ENCODE peak calls at places on chromosomes 12 and 14, in five cellular contexts. Q is adrenal gland, N is tibial artery, P is brain microvascular endothelial cell, R is left lung. J is an unnamed sample. For H3K27me3, the result is how much of the 10 kb centered on the place peaks cover.

GRCh38 chr12:4107436-4107878 is 166.1 kb upstream of the CCND2 start:
- DNase-seq in Q (peak), N (no peak), P (peak), R (no peak), J (peak)

GRCh38 chr12:46562625-46563228 is 190.2 kb upstream of the SLC38A2 start:
- DNase-seq in Q (peak), N (no peak), P (peak), R (no peak), J (no peak)

GRCh38 chr14:91755560-91755959 is 23.7 kb upstream of the CATSPERB start:
- DNase-seq in Q (no peak), N (no peak), P (no peak), R (no peak), J (peak)

GRCh38 chr14:105485720-105486332 is 860 bp upstream of the CRIP1 start:
- DNase-seq in Q (no peak), N (no peak), P (no peak), R (no peak), J (peak)

GRCh38 chr12:119592232-119592631 is 1.3 kb upstream of the TMEM233 start:
- DNase-seq in Q (no peak), N (no peak), P (peak), R (no peak), J (no peak)

GRCh38 chr12:132214906-132215643 is 70.8 kb downstream of the NOC4L start:
- DNase-seq in Q (no peak), N (peak), P (no peak), R (no peak), J (no peak)

GRCh38 chr12:84561362-84561761 is 351.2 kb downstream of the SLC6A15 start:
- DNase-seq in Q (no peak), N (no peak), P (no peak), R (no peak), J (no peak)

GRCh38 chr14:102666635-102667034 is 74.2 kb downstream of the RCOR1 start:
- DNase-seq in Q (no peak), N (no peak), P (peak), R (no peak), J (no peak)

GRCh38 chr14:65019944-65020566 is 33.4 kb downstream of the FNTB start:
- DNase-seq in Q (peak), N (no peak), P (peak), R (no peak), J (peak)

GRCh38 chr12:129009833-129010232 is 156.6 kb downstream of the GLT1D1 start:
- DNase-seq in Q (no peak), N (no peak), P (no peak), R (no peak), J (no peak)

GRCh38 chr12:12899530-12900380 is 8.4 kb downstream of the GPRC5A start:
- DNase-seq in Q (peak), N (peak), P (peak), R (no peak), J (peak)

GRCh38 chr14:97788846-97789528 is 991.8 kb downstream of the VRK1 start:
- DNase-seq in Q (no peak), N (no peak), P (no peak), R (no peak), J (no peak)

GRCh38 chr12:59678759-59679411 is 83.1 kb downstream of the SLC16A7 start:
- DNase-seq in Q (no peak), N (no peak), P (no peak), R (no peak), J (no peak)

GRCh38 chr12:464484-465267 is 4.9 kb downstream of the B4GALNT3 start:
- DNase-seq in Q (peak), N (no peak), P (no peak), R (no peak), J (peak)

GRCh38 chr12:57128519-57129247 is 400 bp downstream of the LRP1 start:
- DNase-seq in Q (no peak), N (no peak), P (no peak), R (no peak), J (no peak)

GRCh38 chr12:105882404-105882803 is 256.4 kb downstream of the NUAK1 start:
- DNase-seq in Q (no peak), N (no peak), P (no peak), R (no peak), J (peak)

GRCh38 chr12:118371354-118372282 is 1.1 kb downstream of the TAOK3 start:
- DNase-seq in Q (no peak), N (no peak), P (no peak), R (peak), J (peak)

GRCh38 chr14:59318908-59319307 is 130.4 kb downstream of the DAAM1 start:
- DNase-seq in Q (no peak), N (no peak), P (no peak), R (no peak), J (no peak)

GRCh38 chr14:100104523-100105300 is 39.5 kb downstream of the EVL start:
- DNase-seq in Q (no peak), N (peak), P (peak), R (peak), J (no peak)

GRCh38 chr12:19198272-19198671 is 68.7 kb downstream of the PLEKHA5 start:
- DNase-seq in Q (peak), N (no peak), P (peak), R (no peak), J (peak)

GRCh38 chr12:6753772-6754356 is 923 bp upstream of the MLF2 start:
- DNase-seq in Q (no peak), N (no peak), P (no peak), R (no peak), J (no peak)

GRCh38 chr14:101473045-101473729 is 88.1 kb upstream of the DIO3 start:
- DNase-seq in Q (no peak), N (peak), P (no peak), R (peak), J (no peak)

GRCh38 chr14:85528080-85528881 is 1.7 kb upstream of the FLRT2 start:
- DNase-seq in Q (peak), N (no peak), P (peak), R (no peak), J (peak)

GRCh38 chr14:63670692-63671091 is 29.0 kb upstream of the WDR89 start:
- DNase-seq in Q (no peak), N (no peak), P (no peak), R (no peak), J (no peak)

GRCh38 chr14:58191763-58192596 is 8.0 kb upstream of the ACTR10 start:
- DNase-seq in Q (no peak), N (no peak), P (no peak), R (no peak), J (no peak)

GRCh38 chr12:112005419-112006395 is 7.3 kb downstream of the TMEM116 start:
- DNase-seq in Q (peak), N (no peak), P (no peak), R (peak), J (peak)

GRCh38 chr14:32167907-32168306 is 33.9 kb upstream of the RNU6-7 start:
- DNase-seq in Q (no peak), N (no peak), P (no peak), R (no peak), J (no peak)

GRCh38 chr12:93186131-93186530 is 191.6 kb upstream of the NUDT4 start:
- DNase-seq in Q (no peak), N (no peak), P (no peak), R (no peak), J (no peak)

GRCh38 chr14:90567991-90568390 is 171.2 kb downstream of the CALM1 start:
- DNase-seq in Q (no peak), N (no peak), P (no peak), R (no peak), J (no peak)

GRCh38 chr12:114412307-114412706 is 6.4 kb upstream of the TBX5 start:
- DNase-seq in Q (no peak), N (no peak), P (no peak), R (no peak), J (no peak)

GRCh38 chr12:108094250-108094649 is 34.8 kb upstream of the WSCD2 start:
- DNase-seq in Q (no peak), N (no peak), P (no peak), R (no peak), J (no peak)

GRCh38 chr12:64525461-64526160 is 73.7 kb downstream of the TBK1 start:
- DNase-seq in Q (no peak), N (no peak), P (no peak), R (no peak), J (no peak)

GRCh38 chr14:49203676-49204075 is 382.5 kb downstream of the RPS29 start:
- DNase-seq in Q (no peak), N (no peak), P (no peak), R (no peak), J (no peak)

GRCh38 chr12:30440826-30441602 is 254.7 kb downstream of the IPO8 start:
- DNase-seq in Q (no peak), N (no peak), P (peak), R (no peak), J (peak)
- TF ChIP-seq CTCF in Q (no peak), N (no peak), P (peak), R (no peak), J (peak)

GRCh38 chr12:27964123-27964522 is 8.4 kb downstream of the PTHLH start:
- DNase-seq in Q (no peak), N (no peak), P (no peak), R (no peak), J (no peak)
- H3K27me3 ChIP-seq in Q (under half), N (under half), P (under half), R (half or more), J (half or more)

GRCh38 chr14:70057519-70058136 is 131.1 kb downstream of the SLC8A3 start:
- DNase-seq in Q (no peak), N (no peak), P (no peak), R (no peak), J (no peak)
- H3K4me3 ChIP-seq in Q (no peak), N (no peak), P (no peak), R (no peak), J (no peak)

GRCh38 chr14:35826952-35827416 is 846 bp downstream of the BRMS1L start:
- DNase-seq in Q (no peak), N (no peak), P (no peak), R (no peak), J (no peak)

GRCh38 chr14:35827678-35828472 is 1.7 kb downstream of the BRMS1L start:
- DNase-seq in Q (no peak), N (no peak), P (no peak), R (no peak), J (no peak)

GRCh38 chr14:35829449-35829848 is 3.3 kb downstream of the BRMS1L start:
- DNase-seq in Q (no peak), N (no peak), P (no peak), R (no peak), J (peak)

GRCh38 chr14:35825968-35826217 is 245 bp upstream of the BRMS1L start:
- DNase-seq in Q (no peak), N (no peak), P (no peak), R (no peak), J (no peak)

DNA sequence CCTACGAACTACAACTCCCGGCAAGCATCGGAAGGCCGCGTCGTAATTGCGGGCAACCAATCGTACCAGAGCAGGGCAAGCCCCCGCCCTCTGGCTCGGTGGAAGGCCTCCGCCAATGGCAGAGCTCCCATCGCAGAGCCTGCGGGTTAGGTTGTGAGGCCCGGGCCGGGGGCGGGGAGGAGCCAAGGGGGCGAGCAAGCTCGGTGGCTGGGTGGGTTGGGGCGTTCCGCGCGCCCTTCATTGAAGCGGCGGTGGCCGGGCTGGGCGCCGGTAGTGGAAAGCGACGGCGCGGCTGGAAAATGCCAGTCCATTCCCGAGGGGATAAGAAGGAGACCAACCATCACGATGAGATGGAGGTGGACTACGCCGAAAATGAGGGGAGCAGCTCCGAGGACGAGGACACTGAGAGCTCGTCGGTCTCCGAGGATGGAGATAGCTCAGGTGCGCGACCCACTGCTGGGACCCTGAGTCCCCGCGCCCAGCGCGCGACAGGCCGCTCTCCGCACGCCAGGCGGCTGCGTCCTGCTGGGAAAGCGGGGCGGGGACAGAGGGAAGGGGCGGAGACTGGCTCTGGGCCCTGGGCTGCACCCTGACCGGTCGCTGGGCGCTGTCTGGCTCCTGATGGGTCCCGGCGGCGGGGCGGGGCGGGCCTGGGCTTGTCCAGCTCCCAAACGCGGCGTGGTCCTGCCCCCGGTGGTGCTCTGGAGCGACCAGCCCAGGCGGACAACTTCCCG is at the start of gene BRMS1L:
- DNase-seq in Q (peak), N (peak), P (peak), R (peak), J (peak)
- TF ChIP-seq CTCF in Q (no peak), N (no peak), P (no peak), R (no peak), J (no peak)

GRCh38 chr14:95150910-95151309 is 6.4 kb downstream of the DICER1 start:
- DNase-seq in Q (no peak), N (no peak), P (no peak), R (no peak), J (no peak)
- H3K27me3 ChIP-seq in Q (under half), N (under half), P (under half), R (under half), J (under half)

DNA sequence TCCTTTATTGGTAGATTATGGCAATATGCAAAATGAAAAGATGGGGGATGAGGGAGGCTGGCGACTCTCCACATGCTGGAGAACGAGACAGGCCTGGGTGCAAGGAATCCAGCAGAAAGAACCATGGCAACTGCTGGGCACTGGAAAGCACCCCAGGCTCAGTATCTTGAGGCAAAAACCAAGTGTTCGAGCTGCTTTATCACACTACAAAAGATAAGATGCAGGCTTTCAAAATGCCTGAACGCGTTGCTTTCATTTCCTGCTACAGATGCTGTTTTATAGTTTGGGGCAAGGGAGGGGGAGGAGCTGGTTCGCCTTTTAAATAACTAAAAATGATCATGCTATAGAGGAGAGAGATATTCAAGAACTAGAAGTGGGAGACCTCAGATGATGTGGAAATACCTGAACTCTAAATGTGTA is 38.9 kb downstream of the NIN start:
- DNase-seq in Q (no peak), N (no peak), P (no peak), R (no peak), J (no peak)
- H3K4me3 ChIP-seq in Q (no peak), N (no peak), P (no peak), R (no peak), J (no peak)

J was measured in cardiac muscle cell.